ENCODE peak calls at places on chromosome 1, in five cellular contexts. T is HepG2, E is ovary, N is endothelial cell of umbilical vein, X is tibial nerve. O is an unnamed sample.

GRCh38 chr1:209229494-209230059 is 353.9 kb upstream of the CAMK1G start:
- DNase-seq in X (no peak), N (no peak), T (no peak), E (no peak), O (no peak)

GRCh38 chr1:160377585-160378206 is 10.8 kb downstream of the NHLH1 start:
- DNase-seq in T (no peak), E (no peak), N (no peak), X (no peak), O (no peak)

GRCh38 chr1:113780363-113781146 is 21.3 kb upstream of the PHTF1 start:
- DNase-seq in T (no peak), E (no peak), X (no peak), N (no peak), O (peak; percentile 22)

GRCh38 chr1:99852648-99853047 is 2.5 kb downstream of the AGL start:
- DNase-seq in N (no peak), E (no peak), T (no peak), X (no peak), O (no peak)

GRCh38 chr1:1891349-1892078 is 627 bp upstream of the GNB1 start:
- DNase-seq in N (peak; percentile 65), X (no peak), E (peak; percentile 72), T (peak; percentile 42), O (peak; percentile 80)

GRCh38 chr1:18943162-18943561 is 13.3 kb downstream of the IFFO2 start:
- DNase-seq in E (no peak), T (no peak), X (no peak), N (no peak), O (no peak)

GRCh38 chr1:222167111-222167510 is 380.8 kb downstream of the HHIPL2 start:
- DNase-seq in N (no peak), X (no peak), E (no peak), T (no peak), O (peak; percentile 8)

GRCh38 chr1:64471724-64472276 is 1.9 kb downstream of the CACHD1 start:
- DNase-seq in T (no peak), X (no peak), E (no peak), N (no peak), O (no peak)

GRCh38 chr1:104235141-104235540 is 485.4 kb downstream of the AMY1C start:
- DNase-seq in X (no peak), E (no peak), N (no peak), T (no peak), O (no peak)

GRCh38 chr1:155833665-155834295 is 23.2 kb downstream of the GON4L start:
- DNase-seq in N (no peak), X (no peak), T (no peak), E (no peak), O (no peak)

GRCh38 chr1:161182214-161182613 is 4.9 kb upstream of the B4GALT3 start:
- DNase-seq in X (no peak), N (no peak), T (no peak), E (no peak), O (peak; percentile 52)

GRCh38 chr1:27572019-27572678 is 31.8 kb downstream of the AHDC1 start:
- DNase-seq in T (no peak), X (no peak), E (no peak), N (no peak), O (no peak)

GRCh38 chr1:200035956-200036615 is 8.6 kb downstream of the NR5A2 start:
- DNase-seq in T (no peak), E (no peak), N (no peak), X (no peak), O (peak; percentile 22)

GRCh38 chr1:200033511-200034261 is 6.2 kb downstream of the NR5A2 start:
- DNase-seq in X (no peak), N (no peak), T (no peak), E (no peak), O (peak; percentile 93)

GRCh38 chr1:200035397-200035955 is 8.0 kb downstream of the NR5A2 start:
- DNase-seq in E (no peak), T (no peak), N (no peak), X (no peak), O (no peak)

GRCh38 chr1:200034262-200034557 is 6.7 kb downstream of the NR5A2 start:
- DNase-seq in T (no peak), X (no peak), E (no peak), N (no peak), O (no peak)

GRCh38 chr1:200034821-200035396 is 7.4 kb downstream of the NR5A2 start:
- DNase-seq in E (no peak), T (no peak), N (peak; percentile 38), X (no peak), O (no peak)
- H3K4me3 ChIP-seq in E (no peak overlapping the region), T (no peak overlapping the region), N (peak overlapping the region; percentile 8), X (no peak overlapping the region), O (no peak overlapping the region)

GRCh38 chr1:226634156-226634588 is 85.6 kb downstream of the STUM start:
- DNase-seq in N (peak; percentile 60), X (peak; percentile 82), E (peak; percentile 86), T (peak; percentile 35), O (peak; percentile 55)
- H3K27me3 ChIP-seq in N (no peaks in the 10 kb centered on the region), X (no peaks in the 10 kb centered on the region), E (no peaks in the 10 kb centered on the region), T (no peaks in the 10 kb centered on the region), O (no peaks in the 10 kb centered on the region)

GRCh38 chr1:43317817-43318471 is 17.2 kb downstream of the TIE1 start:
- DNase-seq in T (no peak), E (no peak), X (no peak), N (no peak), O (no peak)

GRCh38 chr1:43316738-43317520 is 16.1 kb downstream of the TIE1 start:
- DNase-seq in E (no peak), T (no peak), X (no peak), N (no peak), O (no peak)

GRCh38 chr1:43319766-43320165 is 17.9 kb upstream of the MPL start:
- DNase-seq in X (no peak), E (no peak), N (no peak), T (no peak), O (no peak)

GRCh38 chr1:43319288-43319687 is 18.3 kb upstream of the MPL start:
- DNase-seq in E (no peak), T (no peak), X (no peak), N (no peak), O (no peak)

GRCh38 chr1:43318831-43319230 is 18.0 kb downstream of the TIE1 start:
- DNase-seq in T (no peak), X (no peak), N (no peak), E (no peak), O (no peak)
- H3K27ac ChIP-seq in T (no peak overlapping the region), X (peak overlapping the region; percentile 43), N (no peak overlapping the region), E (no peak overlapping the region), O (no peak overlapping the region)

DNA sequence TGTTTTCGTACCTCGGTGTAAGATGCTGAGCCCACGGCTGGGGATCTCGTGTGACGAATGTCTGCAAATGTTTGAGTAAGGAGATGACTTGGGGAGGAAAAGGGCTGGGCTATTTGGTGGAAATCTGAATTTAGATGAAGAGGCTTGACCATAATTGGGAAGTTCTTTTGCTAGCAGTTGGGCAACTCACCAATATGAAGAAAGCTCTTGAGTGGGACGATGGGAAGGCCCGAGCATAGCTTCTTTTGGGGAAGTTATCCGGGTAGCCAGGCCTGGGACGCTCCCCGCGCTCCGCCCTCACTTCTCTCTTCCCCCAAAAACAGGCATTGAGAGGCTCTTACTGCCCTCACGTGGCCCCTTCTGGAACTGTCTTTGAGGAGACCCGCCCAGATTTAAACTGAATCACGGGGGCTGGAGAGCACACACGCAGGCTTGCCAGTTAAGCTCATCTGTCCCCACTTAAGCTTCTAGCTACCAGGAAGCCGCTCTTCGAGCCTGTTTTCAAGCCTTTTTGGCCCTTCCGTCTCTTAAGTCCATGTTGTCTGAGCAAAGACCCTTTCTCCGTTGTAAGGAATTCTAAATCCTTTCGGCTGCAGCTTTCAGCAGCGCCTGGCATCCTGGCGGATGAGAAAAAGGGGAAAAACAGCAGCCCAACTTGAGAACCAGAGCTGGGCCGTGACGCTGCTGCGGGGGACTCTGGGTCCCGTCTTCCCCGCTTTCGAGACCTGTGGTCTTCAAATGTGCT is 93.1 kb downstream of the NID1 start:
- DNase-seq in X (peak; percentile 92), N (peak; percentile 94), E (peak; percentile 92), T (peak; percentile 84), O (peak; percentile 82)
- H3K4me3 ChIP-seq in X (peak overlapping the region; percentile 21), N (no peak overlapping the region), E (peak overlapping the region; percentile 34), T (peak overlapping the region; percentile 46), O (no peak overlapping the region)

GRCh38 chr1:165147799-165148198 is 208.7 kb downstream of the LMX1A start:
- DNase-seq in X (no peak), E (no peak), N (no peak), T (no peak), O (no peak)

GRCh38 chr1:165152109-165152508 is 204.4 kb downstream of the LMX1A start:
- DNase-seq in E (no peak), N (no peak), X (no peak), T (no peak), O (no peak)

GRCh38 chr1:165153182-165153581 is 203.3 kb downstream of the LMX1A start:
- DNase-seq in E (no peak), T (no peak), N (no peak), X (no peak), O (no peak)

DNA sequence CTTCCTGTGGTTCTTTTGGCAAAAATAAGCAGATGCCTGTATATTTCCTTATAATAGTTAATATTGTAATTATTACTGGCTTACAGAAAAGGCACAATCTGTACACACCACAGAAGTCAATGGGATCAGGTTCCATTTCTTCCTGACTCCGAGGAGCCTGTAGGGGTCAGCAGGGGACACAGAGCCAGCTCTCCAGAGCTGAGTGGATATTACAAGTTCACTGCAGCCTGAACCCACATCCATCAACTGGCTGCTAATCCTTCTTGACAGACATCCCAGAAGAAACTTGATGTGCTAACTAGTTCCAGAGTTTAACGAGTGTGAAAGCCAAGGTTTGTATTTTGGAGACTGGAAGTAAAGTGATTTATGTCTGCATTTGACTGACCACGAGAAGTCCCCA is 203.8 kb downstream of the LMX1A start:
- DNase-seq in T (peak; percentile 6), X (no peak), E (no peak), N (no peak), O (no peak)
- H3K27me3 ChIP-seq in T (no peaks in the 10 kb centered on the region), X (no peaks in the 10 kb centered on the region), E (no peaks in the 10 kb centered on the region), N (no peaks in the 10 kb centered on the region), O (peaks cover 3% of the 10 kb centered on the region)

GRCh38 chr1:206695751-206696150 is 11.0 kb downstream of the MAPKAPK2 start:
- DNase-seq in N (no peak), E (no peak), T (no peak), X (no peak), O (no peak)
- H3K27ac ChIP-seq in N (no peak overlapping the region), E (no peak overlapping the region), T (no peak overlapping the region), X (no peak overlapping the region), O (no peak overlapping the region)

DNA sequence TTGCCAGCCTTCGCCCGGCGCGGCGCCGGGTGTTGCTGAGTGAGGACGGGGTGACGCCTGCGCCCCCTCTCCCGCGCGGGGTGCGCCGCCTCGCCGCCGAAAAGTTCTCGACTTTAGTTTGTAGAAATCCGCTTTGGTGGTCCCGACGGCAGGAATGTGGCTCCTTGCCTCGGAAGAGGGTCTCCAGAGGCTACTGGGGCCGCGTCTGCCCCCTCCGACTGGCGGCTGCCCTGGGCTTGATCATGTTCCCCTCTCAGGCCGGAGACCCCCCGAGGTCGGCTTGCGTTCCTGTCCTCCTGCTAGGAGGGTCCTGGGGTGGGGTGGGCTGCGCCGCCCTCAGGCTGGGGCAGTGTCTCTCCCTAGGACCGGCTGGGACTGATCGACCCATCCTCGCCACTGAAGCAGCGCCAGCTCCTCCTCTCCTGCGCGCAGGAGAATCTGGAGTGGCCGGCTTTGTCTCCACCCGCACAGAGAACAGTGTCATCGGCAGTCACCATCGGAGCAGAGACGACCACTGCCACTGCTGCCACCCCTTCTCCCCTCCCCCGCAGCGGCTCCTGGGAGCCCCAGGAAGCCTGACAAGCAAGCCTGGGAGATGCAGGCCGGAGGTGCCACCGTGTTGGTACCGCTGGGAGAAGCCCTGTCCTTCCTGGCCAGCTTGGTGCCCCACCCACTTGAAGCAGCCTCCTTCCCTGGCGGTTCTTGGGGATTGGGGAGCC is 554 bp upstream of the SLC30A2 start:
- DNase-seq in N (no peak), E (no peak), X (no peak), T (no peak), O (no peak)
- H3K4me3 ChIP-seq in N (no peak overlapping the region), E (no peak overlapping the region), X (no peak overlapping the region), T (no peak overlapping the region), O (peak overlapping the region; percentile 35)

O was measured in small intestine.